ENCODE peak calls at places on chromosome 12, in eight cellular contexts. J, V, B, A, U, I, W and N are unnamed samples.

GRCh38 chr12:55838361-55838760 is 4.4 kb downstream of the MMP19 start:
- DNase-seq in B (no peak), W (no peak), I (no peak), A (no peak), J (no peak), V (no peak), U (no peak), N (no peak)

GRCh38 chr12:23559268-23559753 is 390.2 kb downstream of the SOX5 start:
- DNase-seq in I (no peak), U (no peak), J (no peak), V (no peak), A (no peak), W (no peak), B (no peak), N (no peak)

GRCh38 chr12:105980533-105980932 is 158.2 kb downstream of the NUAK1 start:
- DNase-seq in B (no peak), I (no peak), U (no peak), A (no peak), V (no peak), J (no peak), W (no peak), N (no peak)

GRCh38 chr12:50074936-50075807 is 10.0 kb upstream of the SMARCD1 start:
- DNase-seq in A (peak), V (peak), U (peak), W (peak), J (peak), I (peak), B (peak), N (peak)

GRCh38 chr12:75236206-75236605 is 26.6 kb upstream of the KCNC2 start:
- DNase-seq in I (no peak), B (no peak), W (no peak), A (no peak), J (no peak), U (no peak), V (no peak), N (no peak)

GRCh38 chr12:3445127-3445978 is 45.6 kb upstream of the PRMT8 start:
- DNase-seq in I (no peak), B (no peak), J (no peak), W (no peak), A (no peak), V (no peak), U (no peak), N (no peak)

GRCh38 chr12:52337054-52337453 is 15.9 kb upstream of the KRT83 start:
- DNase-seq in B (no peak), I (no peak), A (no peak), W (no peak), U (no peak), V (no peak), J (no peak), N (no peak)

GRCh38 chr12:72271741-72272661 is at the start of gene TRHDE:
- DNase-seq in B (peak), W (peak), J (no peak), V (peak), U (peak), A (no peak), I (no peak), N (peak)

GRCh38 chr12:80175307-80175930 is 76.1 kb downstream of the OTOGL start:
- DNase-seq in U (no peak), J (no peak), W (peak), B (no peak), A (no peak), I (no peak), V (no peak), N (no peak)

GRCh38 chr12:22728989-22729388 is 104.0 kb downstream of the ETNK1 start:
- DNase-seq in I (no peak), V (no peak), W (no peak), B (peak), A (no peak), U (no peak), J (no peak), N (no peak)

GRCh38 chr12:116980083-116980482 is 69.3 kb downstream of the FBXW8 start:
- DNase-seq in B (no peak), U (no peak), V (no peak), I (no peak), A (no peak), J (no peak), W (no peak), N (no peak)

GRCh38 chr12:71972441-71973074 is 33.9 kb downstream of the TPH2 start:
- DNase-seq in V (no peak), W (no peak), U (no peak), I (no peak), J (no peak), B (no peak), A (no peak), N (no peak)

GRCh38 chr12:6551496-6552139 is 4.2 kb downstream of the IFFO1 start:
- DNase-seq in I (no peak), W (peak), B (peak), U (peak), A (no peak), V (peak), J (no peak), N (no peak)

GRCh38 chr12:55666508-55666907 is 29.8 kb downstream of the OR10P1 start:
- DNase-seq in I (no peak), V (no peak), W (no peak), U (no peak), A (no peak), B (no peak), J (no peak), N (no peak)

GRCh38 chr12:92927436-92928116 is 1.5 kb downstream of the EEA1 start:
- DNase-seq in B (peak), W (peak), J (peak), U (peak), V (no peak), A (no peak), I (no peak), N (no peak)

GRCh38 chr12:5200276-5201087 is 156.8 kb downstream of the KCNA5 start:
- DNase-seq in B (no peak), I (no peak), J (peak), A (peak), V (peak), U (peak), W (peak), N (no peak)

GRCh38 chr12:63940295-63940997 is 95.9 kb downstream of the SRGAP1 start:
- DNase-seq in U (no peak), V (peak), J (no peak), A (no peak), W (no peak), B (no peak), I (no peak), N (no peak)

GRCh38 chr12:19236656-19237055 is 107.1 kb downstream of the PLEKHA5 start:
- DNase-seq in U (no peak), V (no peak), J (no peak), W (no peak), I (no peak), A (no peak), B (peak), N (no peak)

GRCh38 chr12:94062796-94063635 is 85.4 kb upstream of the PLXNC1 start:
- DNase-seq in B (no peak), A (no peak), J (no peak), V (no peak), I (no peak), U (no peak), W (no peak), N (no peak)

GRCh38 chr12:29612912-29613311 is 115.4 kb upstream of the OVCH1 start:
- DNase-seq in W (no peak), I (no peak), V (no peak), J (no peak), B (no peak), U (no peak), A (no peak), N (no peak)

GRCh38 chr12:62692884-62693283 is 226.3 kb downstream of the MON2 start:
- DNase-seq in I (no peak), U (peak), V (no peak), A (no peak), J (no peak), B (peak), W (peak), N (no peak)

GRCh38 chr12:119176267-119177055 is 2.3 kb upstream of the HSPB8 start:
- DNase-seq in V (no peak), A (peak), W (peak), J (no peak), U (peak), B (peak), I (no peak), N (peak)

GRCh38 chr12:11576104-11576503 is 73.4 kb upstream of the ETV6 start:
- DNase-seq in J (peak), W (peak), U (peak), V (no peak), A (peak), I (no peak), B (peak), N (no peak)

GRCh38 chr12:49515266-49515665 is 23.6 kb upstream of the KCNH3 start:
- DNase-seq in I (no peak), W (peak), U (peak), J (peak), A (no peak), B (peak), V (no peak), N (no peak)

GRCh38 chr12:91382081-91382543 is 199.5 kb upstream of the DCN start:
- DNase-seq in V (peak), W (peak), J (peak), A (peak), I (peak), U (peak), B (peak), N (peak)

GRCh38 chr12:122467983-122468382 is 32.7 kb downstream of the ZCCHC8 start:
- DNase-seq in B (no peak), A (peak), I (no peak), U (no peak), W (peak), V (no peak), J (no peak), N (no peak)

GRCh38 chr12:124386661-124387509 is 92.0 kb downstream of the RFLNA start:
- DNase-seq in J (no peak), W (peak), A (no peak), U (no peak), V (no peak), I (no peak), B (no peak), N (no peak)